ENCODE peak calls at places on chromosomes 7 and 10, in nine cellular contexts. K, E, U, X, W, Y, J, H and L are unnamed samples.

GRCh38 chr10:81873932-81874816 is 820 bp upstream of the NRG3 start:
- DNase-seq in W (no peak), U (no peak), E (peak; percentile 42), Y (peak; percentile 4), H (no peak), J (peak; percentile 37), X (no peak), K (peak; percentile 29), L (no peak)

GRCh38 chr7:69837387-69838068 is 239.3 kb downstream of the AUTS2 start:
- DNase-seq in X (no peak), J (no peak), K (no peak), H (no peak), W (no peak), Y (no peak), E (no peak), U (no peak), L (no peak)

GRCh38 chr7:29194594-29195417 is at the start of gene CHN2:
- DNase-seq in K (peak; percentile 51), X (no peak), W (peak; percentile 26), U (peak; percentile 87), Y (peak; percentile 2), E (peak; percentile 83), J (peak; percentile 5), H (no peak), L (peak; percentile 71)

GRCh38 chr10:50286517-50286916 is 35.2 kb upstream of the ASAH2 start:
- DNase-seq in U (no peak), X (peak; percentile 16), W (peak; percentile 98), K (no peak), H (no peak), J (no peak), E (no peak), Y (peak; percentile 12), L (no peak)

GRCh38 chr7:64946772-64947171 is 43.7 kb downstream of the ZNF273 start:
- DNase-seq in Y (no peak), E (no peak), X (peak; percentile 1), H (peak; percentile 61), W (no peak), U (no peak), K (no peak), J (no peak), L (no peak)

GRCh38 chr7:46131916-46132795 is 211.1 kb upstream of the IGFBP3 start:
- DNase-seq in K (no peak), H (no peak), E (no peak), W (no peak), X (no peak), Y (no peak), U (no peak), J (no peak), L (no peak)

GRCh38 chr10:86346169-86346793 is 20.3 kb downstream of the GRID1 start:
- DNase-seq in X (no peak), E (no peak), W (no peak), J (no peak), H (no peak), Y (no peak), U (no peak), K (no peak), L (peak; percentile 30)

GRCh38 chr7:117603627-117604026 is 123.8 kb downstream of the CFTR start:
- DNase-seq in Y (no peak), K (no peak), X (no peak), J (no peak), E (no peak), W (no peak), U (no peak), H (no peak), L (no peak)

GRCh38 chr10:60611291-60611747 is 167.0 kb upstream of the CDK1 start:
- DNase-seq in K (no peak), U (no peak), Y (peak; percentile 83), X (peak; percentile 71), J (peak; percentile 86), H (no peak), W (peak; percentile 82), E (no peak), L (no peak)

GRCh38 chr10:34964166-34964800 is 125.9 kb downstream of the CUL2 start:
- DNase-seq in K (no peak), U (no peak), J (no peak), Y (no peak), W (no peak), E (no peak), X (no peak), H (no peak), L (no peak)

GRCh38 chr10:94546058-94546595 is 539 bp downstream of the HELLS start:
- DNase-seq in H (peak; percentile 50), K (no peak), Y (peak; percentile 2), X (peak; percentile 16), W (peak; percentile 27), U (no peak), E (no peak), J (peak; percentile 5), L (no peak)

GRCh38 chr10:60236869-60237524 is 152.7 kb downstream of the ANK3 start:
- DNase-seq in W (peak; percentile 52), Y (peak; percentile 37), K (peak; percentile 24), E (peak; percentile 35), U (no peak), X (no peak), J (peak; percentile 27), H (peak; percentile 95), L (peak; percentile 86)

GRCh38 chr10:3091346-3091787 is 24.0 kb downstream of the PFKP start:
- DNase-seq in Y (peak; percentile 58), U (no peak), H (no peak), K (no peak), W (peak; percentile 90), X (peak; percentile 94), J (peak; percentile 95), E (no peak), L (no peak)

GRCh38 chr7:82729172-82730030 is 285.8 kb upstream of the CACNA2D1 start:
- DNase-seq in U (no peak), J (peak; percentile 38), W (peak; percentile 63), Y (peak; percentile 32), K (no peak), X (peak; percentile 60), E (no peak), H (peak; percentile 56), L (no peak)

GRCh38 chr10:132389631-132390454 is 7.2 kb upstream of the PWWP2B start:
- DNase-seq in H (peak; percentile 57), Y (no peak), U (peak; percentile 77), K (peak; percentile 11), X (no peak), J (no peak), E (peak; percentile 43), W (peak; percentile 65), L (peak; percentile 49)

GRCh38 chr7:4549681-4550080 is 132.4 kb upstream of the FOXK1 start:
- DNase-seq in H (no peak), U (no peak), E (no peak), J (no peak), X (no peak), Y (no peak), W (no peak), K (peak; percentile 66), L (no peak)

GRCh38 chr7:49768254-49768653 is 5.2 kb upstream of the VWC2 start:
- DNase-seq in E (no peak), U (no peak), X (no peak), J (no peak), K (no peak), W (no peak), Y (no peak), H (no peak), L (no peak)

GRCh38 chr7:19621740-19622139 is 87.1 kb downstream of the POLR1F start:
- DNase-seq in W (no peak), J (peak; percentile 27), E (no peak), U (no peak), H (no peak), X (peak; percentile 0), Y (no peak), K (no peak), L (no peak)

GRCh38 chr10:104326991-104327610 is 11.2 kb downstream of the ITPRIP start:
- DNase-seq in H (no peak), U (peak; percentile 61), E (no peak), K (no peak), X (no peak), Y (no peak), J (no peak), W (no peak), L (peak; percentile 20)

DNA sequence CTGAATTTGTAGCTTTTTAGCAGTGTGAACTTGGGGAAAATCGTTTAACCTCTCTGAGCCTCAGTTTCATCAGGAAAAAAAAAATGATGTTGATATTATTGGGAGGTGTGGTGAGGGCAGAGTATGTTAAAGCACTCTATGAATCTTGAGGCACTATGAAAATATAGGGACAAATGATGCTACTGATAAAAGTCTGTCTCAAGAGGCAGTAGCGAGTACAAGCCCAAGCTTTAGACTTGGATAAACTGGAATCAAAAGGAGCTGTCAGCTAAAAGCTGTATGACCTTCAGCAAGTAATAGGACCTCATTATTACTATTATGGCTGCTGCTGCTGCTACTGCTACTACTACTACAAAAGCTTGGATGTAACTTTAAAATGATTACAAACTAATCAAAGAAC is 8.4 kb downstream of the ZNF277 start:
- DNase-seq in E (no peak), K (no peak), Y (no peak), X (no peak), W (no peak), J (no peak), H (no peak), U (no peak), L (no peak)
- TF ChIP-seq CTCF in E (no peak), K (no peak), Y (no peak), X (no peak), W (no peak), J (no peak), H (no peak), U (no peak), L (no peak)

GRCh38 chr10:97553575-97554100 is 18.9 kb upstream of the ANKRD2 start:
- DNase-seq in X (peak; percentile 70), E (peak; percentile 72), Y (peak; percentile 67), H (peak; percentile 71), J (peak; percentile 59), W (peak; percentile 79), K (peak; percentile 72), U (no peak), L (peak; percentile 59)
- TF ChIP-seq CTCF in X (peak; percentile 91), E (peak; percentile 42), Y (peak; percentile 96), H (peak; percentile 93), J (peak; percentile 96), W (peak; percentile 94), K (peak; percentile 93), U (peak; percentile 81), L (peak; percentile 79)

DNA sequence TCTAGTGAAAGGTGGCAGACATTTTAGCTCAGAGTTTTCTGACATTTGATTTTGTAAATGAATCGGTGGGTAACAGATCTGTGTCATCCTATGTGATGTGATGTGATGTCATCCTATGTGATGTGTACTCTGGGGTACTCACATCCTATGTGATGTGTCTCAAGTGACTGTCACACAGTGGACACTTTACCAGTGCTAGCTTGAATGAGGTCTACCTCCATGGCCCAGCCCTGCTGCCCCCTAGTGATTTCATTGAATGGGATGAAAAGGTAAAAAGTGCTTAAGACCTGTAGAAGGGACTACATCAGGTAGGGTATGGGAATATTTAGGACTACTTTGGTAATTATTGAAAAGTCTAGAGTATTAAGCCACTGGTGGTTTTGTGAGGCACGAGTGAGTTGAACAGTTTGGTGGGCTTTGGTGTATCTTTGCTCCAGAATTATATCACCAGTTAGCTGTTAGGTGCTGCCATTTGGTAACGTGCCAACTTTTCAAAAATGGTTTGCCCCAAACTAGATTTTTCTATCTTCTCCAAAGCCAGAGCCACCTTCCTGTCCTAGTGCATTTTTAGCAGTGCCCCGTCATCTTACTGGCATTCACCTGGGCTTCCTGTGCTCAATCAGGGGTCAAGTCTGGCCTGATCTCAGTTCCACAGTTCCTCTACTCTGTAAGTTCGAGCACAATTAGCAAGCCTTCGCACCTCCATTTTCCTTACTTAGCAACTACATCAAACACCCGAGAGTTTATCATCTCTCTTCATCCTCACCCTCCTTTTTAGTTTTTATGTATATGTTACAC is 9.7 kb downstream of the EIF4H start:
- DNase-seq in K (no peak), W (no peak), H (peak; percentile 54), E (no peak), U (no peak), J (no peak), X (no peak), Y (no peak), L (no peak)
- TF ChIP-seq CTCF in K (no peak), W (peak; percentile 27), H (peak; percentile 65), E (no peak), U (no peak), J (peak; percentile 64), X (peak; percentile 16), Y (peak; percentile 15), L (no peak)

GRCh38 chr7:133344275-133344674 is 91.4 kb downstream of the EXOC4 start:
- DNase-seq in H (peak; percentile 23), W (peak; percentile 53), E (no peak), Y (no peak), K (no peak), J (peak; percentile 9), X (peak; percentile 32), U (no peak), L (no peak)
- TF ChIP-seq CTCF in H (peak; percentile 32), W (peak; percentile 55), E (no peak), Y (peak; percentile 51), K (peak; percentile 54), J (peak; percentile 54), X (peak; percentile 63), U (no peak), L (peak; percentile 16)